ENCODE peak calls at places on chromosomes 3 and 15, in five cellular contexts. One of them, this sample, is unnamed.

GRCh38 chr15:33968224-33968623 is at the start of gene CHRM5:
- DNase-seq in LHCN-M2: no peak
- DNase-seq in EL: no peak
- DNase-seq in KBM-7: no peak
- DNase-seq in GM10248: no peak
- DNase-seq in this sample: no peak

GRCh38 chr3:57078366-57079220 is 18.1 kb downstream of the SPATA12 start:
- DNase-seq in EL: peak; percentile 23
- DNase-seq in KBM-7: peak; percentile 67
- DNase-seq in GM10248: peak; percentile 44
- DNase-seq in LHCN-M2: peak; percentile 39
- DNase-seq in this sample: peak; percentile 49

GRCh38 chr3:56933803-56934202 is 126.7 kb upstream of the SPATA12 start:
- DNase-seq in GM10248: no peak
- DNase-seq in EL: no peak
- DNase-seq in LHCN-M2: no peak
- DNase-seq in KBM-7: no peak
- DNase-seq in this sample: no peak

GRCh38 chr3:193873802-193874201 is 262.1 kb upstream of the HES1 start:
- DNase-seq in KBM-7: no peak
- DNase-seq in EL: no peak
- DNase-seq in GM10248: no peak
- DNase-seq in LHCN-M2: no peak
- DNase-seq in this sample: no peak

GRCh38 chr3:120908030-120908802 is at the start of gene STXBP5L:
- DNase-seq in EL: peak; percentile 62
- DNase-seq in LHCN-M2: peak; percentile 37
- DNase-seq in GM10248: peak; percentile 68
- DNase-seq in KBM-7: peak; percentile 84
- DNase-seq in this sample: no peak

GRCh38 chr15:66404532-66404931 is 17.8 kb downstream of the MAP2K1 start:
- DNase-seq in LHCN-M2: peak; percentile 47
- DNase-seq in EL: no peak
- DNase-seq in KBM-7: peak; percentile 47
- DNase-seq in GM10248: no peak
- DNase-seq in this sample: peak; percentile 42

GRCh38 chr3:188335656-188336055 is 181.7 kb downstream of the LPP start:
- DNase-seq in LHCN-M2: no peak
- DNase-seq in KBM-7: no peak
- DNase-seq in EL: no peak
- DNase-seq in GM10248: no peak
- DNase-seq in this sample: no peak

GRCh38 chr3:161409069-161409468 is 37.8 kb upstream of the SPTSSB start:
- DNase-seq in LHCN-M2: peak; percentile 40
- DNase-seq in GM10248: no peak
- DNase-seq in EL: peak; percentile 53
- DNase-seq in KBM-7: peak; percentile 68
- DNase-seq in this sample: peak; percentile 18

GRCh38 chr15:84023636-84024035 is 211.9 kb upstream of the GOLGA6L4 start:
- DNase-seq in KBM-7: peak; percentile 45
- DNase-seq in LHCN-M2: peak; percentile 41
- DNase-seq in GM10248: peak; percentile 36
- DNase-seq in EL: peak; percentile 11
- DNase-seq in this sample: no peak

GRCh38 chr15:89630260-89630659 is 25.0 kb downstream of the KIF7 start:
- DNase-seq in EL: no peak
- DNase-seq in GM10248: peak; percentile 15
- DNase-seq in KBM-7: no peak
- DNase-seq in LHCN-M2: no peak
- DNase-seq in this sample: no peak

GRCh38 chr15:47742742-47743141 is 25.4 kb downstream of the SEMA6D start:
- DNase-seq in GM10248: no peak
- DNase-seq in KBM-7: no peak
- DNase-seq in LHCN-M2: no peak
- DNase-seq in EL: no peak
- DNase-seq in this sample: no peak

GRCh38 chr15:85689729-85690128 is 105.0 kb downstream of the KLHL25 start:
- DNase-seq in GM10248: peak; percentile 42
- DNase-seq in EL: no peak
- DNase-seq in LHCN-M2: no peak
- DNase-seq in KBM-7: peak; percentile 92
- DNase-seq in this sample: peak; percentile 78

GRCh38 chr3:15860014-15860934 is 62.5 kb upstream of the ANKRD28 start:
- DNase-seq in LHCN-M2: peak; percentile 30
- DNase-seq in GM10248: peak; percentile 32
- DNase-seq in EL: peak; percentile 59
- DNase-seq in KBM-7: peak; percentile 49
- DNase-seq in this sample: peak; percentile 67

GRCh38 chr3:194689493-194689901 is 3.8 kb downstream of the FAM43A start:
- DNase-seq in KBM-7: peak; percentile 47
- DNase-seq in GM10248: no peak
- DNase-seq in LHCN-M2: peak; percentile 7
- DNase-seq in EL: peak; percentile 8
- DNase-seq in this sample: peak; percentile 3

GRCh38 chr3:69282191-69282590 is 103.7 kb downstream of the FRMD4B start:
- DNase-seq in EL: no peak
- DNase-seq in KBM-7: no peak
- DNase-seq in GM10248: peak; percentile 19
- DNase-seq in LHCN-M2: no peak
- DNase-seq in this sample: no peak

GRCh38 chr15:94205366-94205765 is 26.0 kb upstream of the MCTP2 start:
- DNase-seq in LHCN-M2: no peak
- DNase-seq in EL: no peak
- DNase-seq in GM10248: no peak
- DNase-seq in KBM-7: peak; percentile 77
- DNase-seq in this sample: peak; percentile 63

GRCh38 chr3:16053794-16054193 is 120.7 kb upstream of the GALNT15 start:
- DNase-seq in LHCN-M2: no peak
- DNase-seq in GM10248: no peak
- DNase-seq in EL: no peak
- DNase-seq in KBM-7: no peak
- DNase-seq in this sample: no peak

GRCh38 chr3:162134571-162134970 is 638.0 kb downstream of the OTOL1 start:
- DNase-seq in LHCN-M2: peak; percentile 23
- DNase-seq in GM10248: no peak
- DNase-seq in KBM-7: peak; percentile 99
- DNase-seq in EL: no peak
- DNase-seq in this sample: no peak

GRCh38 chr3:158104346-158105020 is 1.7 kb downstream of the SHOX2 start:
- DNase-seq in GM10248: no peak
- DNase-seq in EL: no peak
- DNase-seq in LHCN-M2: no peak
- DNase-seq in KBM-7: peak; percentile 32
- DNase-seq in this sample: no peak

GRCh38 chr3:109132801-109133473 is 3.6 kb upstream of the C3orf85 start:
- DNase-seq in GM10248: no peak
- DNase-seq in LHCN-M2: no peak
- DNase-seq in EL: peak; percentile 52
- DNase-seq in KBM-7: no peak
- DNase-seq in this sample: no peak

GRCh38 chr3:141452045-141452444 is 34.8 kb upstream of the RASA2 start:
- DNase-seq in LHCN-M2: peak; percentile 67
- DNase-seq in GM10248: peak; percentile 67
- DNase-seq in KBM-7: peak; percentile 84
- DNase-seq in EL: peak; percentile 62
- DNase-seq in this sample: peak; percentile 62

GRCh38 chr15:48507416-48508065 is 138.0 kb downstream of the FBN1 start:
- DNase-seq in KBM-7: peak; percentile 39
- DNase-seq in LHCN-M2: peak; percentile 63
- DNase-seq in EL: peak; percentile 59
- DNase-seq in GM10248: peak; percentile 39
- DNase-seq in this sample: no peak

GRCh38 chr3:134009345-134010000 is 20.3 kb downstream of the SLCO2A1 start:
- DNase-seq in KBM-7: no peak
- DNase-seq in EL: peak; percentile 73
- DNase-seq in GM10248: no peak
- DNase-seq in LHCN-M2: peak; percentile 48
- DNase-seq in this sample: no peak

GRCh38 chr3:127754411-127755304 is 67.7 kb downstream of the MGLL start:
- DNase-seq in EL: no peak
- DNase-seq in LHCN-M2: no peak
- DNase-seq in KBM-7: no peak
- DNase-seq in GM10248: peak; percentile 77
- DNase-seq in this sample: no peak

GRCh38 chr3:54873059-54873695 is 54.7 kb downstream of the LRTM1 start:
- DNase-seq in LHCN-M2: no peak
- DNase-seq in KBM-7: no peak
- DNase-seq in EL: no peak
- DNase-seq in GM10248: no peak
- DNase-seq in this sample: no peak

GRCh38 chr3:42097166-42097946 is 6.2 kb downstream of the TRAK1 start:
- DNase-seq in GM10248: no peak
- DNase-seq in EL: peak; percentile 84
- DNase-seq in KBM-7: no peak
- DNase-seq in LHCN-M2: peak; percentile 54
- DNase-seq in this sample: no peak

GRCh38 chr3:123412076-123412475 is 36.8 kb downstream of the ADCY5 start:
- DNase-seq in KBM-7: no peak
- DNase-seq in EL: no peak
- DNase-seq in LHCN-M2: no peak
- DNase-seq in GM10248: no peak
- DNase-seq in this sample: no peak

GRCh38 chr3:46228259-46229222 is 13.7 kb upstream of the CCR3 start:
- DNase-seq in EL: peak; percentile 96
- DNase-seq in GM10248: no peak
- DNase-seq in KBM-7: peak; percentile 66
- DNase-seq in LHCN-M2: peak; percentile 80
- DNase-seq in this sample: peak; percentile 98

GRCh38 chr3:56800373-56801150 is 1.2 kb downstream of the ARHGEF3 start:
- DNase-seq in KBM-7: no peak
- DNase-seq in GM10248: peak; percentile 50
- DNase-seq in EL: no peak
- DNase-seq in LHCN-M2: no peak
- DNase-seq in this sample: no peak

GRCh38 chr3:41323455-41323854 is 124.2 kb downstream of the CTNNB1 start:
- DNase-seq in EL: no peak
- DNase-seq in KBM-7: no peak
- DNase-seq in LHCN-M2: no peak
- DNase-seq in GM10248: no peak
- DNase-seq in this sample: no peak

GRCh38 chr3:188807002-188807401 is 364.8 kb upstream of the TPRG1 start:
- DNase-seq in KBM-7: no peak
- DNase-seq in GM10248: no peak
- DNase-seq in EL: no peak
- DNase-seq in LHCN-M2: peak; percentile 50
- DNase-seq in this sample: no peak

GRCh38 chr3:132343018-132343612 is 25.9 kb downstream of the ACP3 start:
- DNase-seq in EL: peak; percentile 44
- DNase-seq in KBM-7: peak; percentile 76
- DNase-seq in LHCN-M2: peak; percentile 48
- DNase-seq in GM10248: peak; percentile 25
- DNase-seq in this sample: peak; percentile 19